ENCODE peak calls at places on chromosomes 1 and 21, in five cellular contexts. S, W, B, A and I are unnamed samples.

GRCh38 chr1:66752000-66752592 is at the start of gene DYNLT5:
- DNase-seq in S (no peak), W (peak), B (no peak), A (no peak), I (no peak)

GRCh38 chr21:36141513-36141925 is 6.6 kb downstream of the CBR3 start:
- DNase-seq in S (peak), W (peak), B (peak), A (peak), I (peak)

GRCh38 chr1:38336961-38337360 is 290.4 kb upstream of the POU3F1 start:
- DNase-seq in S (no peak), W (no peak), B (no peak), A (no peak), I (no peak)

GRCh38 chr1:192809286-192810252 is 730 bp downstream of the RGS2 start:
- DNase-seq in S (peak), W (peak), B (no peak), A (no peak), I (peak)

GRCh38 chr1:106613861-106614260 is 442.6 kb upstream of the PRMT6 start:
- DNase-seq in S (no peak), W (peak), B (no peak), A (no peak), I (no peak)

GRCh38 chr21:46113497-46114176 is 15.7 kb downstream of the COL6A2 start:
- DNase-seq in S (no peak), W (no peak), B (no peak), A (no peak), I (no peak)

GRCh38 chr1:42936309-42937078 is 22.2 kb downstream of the SLC2A1 start:
- DNase-seq in S (peak), W (no peak), B (no peak), A (no peak), I (peak)

GRCh38 chr1:117001254-117001927 is at the start of gene CD101:
- DNase-seq in S (no peak), W (no peak), B (peak), A (no peak), I (no peak)

GRCh38 chr1:225655509-225656258 is 2.8 kb upstream of the ENAH start:
- DNase-seq in S (peak), W (peak), B (no peak), A (peak), I (peak)

GRCh38 chr1:202599669-202600431 is 110.4 kb downstream of the SYT2 start:
- DNase-seq in S (peak), W (peak), B (no peak), A (peak), I (peak)

GRCh38 chr1:54792686-54793282 is 8.3 kb downstream of the TTC22 start:
- DNase-seq in S (no peak), W (no peak), B (no peak), A (no peak), I (no peak)

GRCh38 chr1:154176341-154176740 is 15.6 kb downstream of the TPM3 start:
- DNase-seq in S (no peak), W (no peak), B (no peak), A (no peak), I (no peak)

GRCh38 chr1:55235722-55236121 is 20.6 kb upstream of the USP24 start:
- DNase-seq in S (no peak), W (no peak), B (no peak), A (no peak), I (no peak)

GRCh38 chr21:32083175-32083574 is 195.7 kb downstream of the MIS18A start:
- DNase-seq in S (no peak), W (no peak), B (no peak), A (no peak), I (no peak)

GRCh38 chr1:231192620-231193163 is 30.8 kb downstream of the TRIM67 start:
- DNase-seq in S (peak), W (no peak), B (no peak), A (no peak), I (no peak)

GRCh38 chr1:170414989-170415733 is 116.8 kb upstream of the GORAB start:
- DNase-seq in S (no peak), W (no peak), B (no peak), A (no peak), I (no peak)

GRCh38 chr1:183901748-183902341 is 96.9 kb downstream of the RGL1 start:
- DNase-seq in S (no peak), W (no peak), B (peak), A (no peak), I (no peak)

GRCh38 chr1:24896596-24897262 is 33.3 kb downstream of the RUNX3 start:
- DNase-seq in S (no peak), W (no peak), B (no peak), A (no peak), I (no peak)

GRCh38 chr1:172980971-172981370 is 69.8 kb downstream of the TNFSF18 start:
- DNase-seq in S (no peak), W (no peak), B (no peak), A (no peak), I (no peak)

GRCh38 chr1:178262101-178262500 is 168.2 kb downstream of the RASAL2 start:
- DNase-seq in S (no peak), W (peak), B (no peak), A (peak), I (peak)

GRCh38 chr1:58895559-58896135 is 111.8 kb upstream of the JUN start:
- DNase-seq in S (no peak), W (no peak), B (no peak), A (no peak), I (no peak)

GRCh38 chr1:94416901-94417701 is 1.1 kb upstream of the ABCD3 start:
- DNase-seq in S (peak), W (peak), B (no peak), A (peak), I (peak)

GRCh38 chr1:59020151-59020997 is 236.5 kb upstream of the JUN start:
- DNase-seq in S (peak), W (no peak), B (peak), A (no peak), I (no peak)

GRCh38 chr1:63038586-63038985 is 254.7 kb downstream of the ATG4C start:
- DNase-seq in S (no peak), W (no peak), B (no peak), A (no peak), I (no peak)

GRCh38 chr1:28026329-28026728 is 62.1 kb downstream of the EYA3 start:
- DNase-seq in S (no peak), W (no peak), B (no peak), A (no peak), I (no peak)

GRCh38 chr1:37914719-37915483 is 32.0 kb downstream of the INPP5B start:
- DNase-seq in S (no peak), W (no peak), B (no peak), A (peak), I (no peak)

GRCh38 chr1:193443886-193444285 is 257.5 kb upstream of the B3GALT2 start:
- DNase-seq in S (no peak), W (no peak), B (no peak), A (no peak), I (no peak)

GRCh38 chr1:202189919-202190715 is 3.5 kb upstream of the LGR6 start:
- DNase-seq in S (peak), W (no peak), B (no peak), A (peak), I (no peak)

GRCh38 chr1:110060034-110060661 is 10.3 kb downstream of the ALX3 start:
- DNase-seq in S (peak), W (peak), B (no peak), A (peak), I (peak)

GRCh38 chr1:116820362-116820761 is 66.1 kb downstream of the CD2 start:
- DNase-seq in S (no peak), W (no peak), B (no peak), A (no peak), I (no peak)

GRCh38 chr1:38084700-38085099 is 38.1 kb upstream of the POU3F1 start:
- DNase-seq in S (no peak), W (no peak), B (no peak), A (no peak), I (no peak)

GRCh38 chr1:3470650-3471355 is 16.3 kb downstream of the ARHGEF16 start:
- DNase-seq in S (no peak), W (no peak), B (no peak), A (no peak), I (no peak)

GRCh38 chr1:161722406-161722805 is 1.1 kb downstream of the FCRLB start:
- DNase-seq in S (no peak), W (no peak), B (no peak), A (no peak), I (no peak)

GRCh38 chr1:32334864-32335618 is 992 bp downstream of the MARCKSL1 start:
- DNase-seq in S (peak), W (peak), B (no peak), A (no peak), I (peak)

GRCh38 chr1:9877962-9878361 is 32.1 kb downstream of the CTNNBIP1 start:
- DNase-seq in S (no peak), W (no peak), B (no peak), A (no peak), I (no peak)

GRCh38 chr1:59393211-59394180 is 96.6 kb downstream of the FGGY start:
- DNase-seq in S (peak), W (peak), B (no peak), A (peak), I (no peak)

GRCh38 chr1:152580433-152580832 is at the start of gene LCE3D:
- DNase-seq in S (no peak), W (no peak), B (no peak), A (no peak), I (no peak)

GRCh38 chr1:33916786-33917185 is 52.9 kb downstream of the HMGB4 start:
- DNase-seq in S (no peak), W (no peak), B (no peak), A (no peak), I (no peak)

GRCh38 chr1:196144588-196144987 is 463.7 kb downstream of the KCNT2 start:
- DNase-seq in S (no peak), W (no peak), B (no peak), A (no peak), I (no peak)
- TF ChIP-seq JUNB in S (no peak), W (no peak), B (no peak), A (no peak), I (no peak)

DNA sequence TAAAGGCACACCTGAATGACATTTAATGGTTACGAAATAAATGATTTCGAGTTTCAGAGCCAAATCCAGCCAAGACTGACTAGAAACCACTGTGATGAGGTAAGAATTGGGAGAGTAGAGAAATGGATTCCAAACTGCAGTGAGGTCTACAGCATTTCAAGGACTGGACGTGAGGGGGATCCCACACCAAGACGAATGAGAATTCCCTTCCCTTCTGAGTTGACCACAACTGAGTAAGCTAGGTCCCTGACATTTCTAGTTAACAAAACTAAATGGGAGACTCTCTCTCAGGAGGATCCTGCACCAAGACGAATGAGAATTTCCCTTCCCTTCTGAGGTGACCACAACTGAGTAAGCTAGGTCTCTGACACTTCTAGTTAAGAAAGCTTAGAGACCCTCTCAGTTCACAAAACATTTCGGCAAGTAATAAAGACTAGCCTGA is 1.6 kb upstream of the SPATA1 start:
- DNase-seq in S (peak), W (no peak), B (no peak), A (no peak), I (no peak)
- TF ChIP-seq JUNB in S (no peak), W (no peak), B (no peak), A (no peak), I (no peak)

DNA sequence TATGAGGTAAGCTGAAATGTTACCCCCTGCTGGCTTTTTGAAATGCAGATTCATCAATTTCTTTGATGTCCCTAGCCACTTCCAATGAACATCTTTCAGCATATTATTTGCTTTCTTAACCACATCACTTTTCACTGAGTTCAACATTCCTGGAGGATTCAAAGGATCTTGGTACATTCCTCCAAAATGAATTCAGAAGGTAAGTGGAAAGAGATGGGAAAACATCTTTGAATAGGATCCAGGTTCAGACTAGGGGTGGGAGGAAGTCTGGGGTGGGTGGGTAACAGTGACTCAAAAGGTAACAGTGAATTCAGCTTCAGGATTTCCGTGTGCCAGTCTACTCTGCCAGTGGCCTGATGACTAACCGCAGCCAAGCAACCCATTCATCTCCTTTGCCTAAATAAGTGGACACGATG is 180.7 kb downstream of the ZC3H11B start:
- DNase-seq in S (no peak), W (peak), B (no peak), A (no peak), I (no peak)
- TF ChIP-seq JUNB in S (no peak), W (no peak), B (no peak), A (no peak), I (no peak)

GRCh38 chr1:235093685-235094592 is 34.7 kb downstream of the TOMM20 start:
- DNase-seq in S (peak), W (peak), B (no peak), A (peak), I (peak)
- TF ChIP-seq JUNB in S (no peak), W (no peak), B (no peak), A (no peak), I (no peak)

DNA sequence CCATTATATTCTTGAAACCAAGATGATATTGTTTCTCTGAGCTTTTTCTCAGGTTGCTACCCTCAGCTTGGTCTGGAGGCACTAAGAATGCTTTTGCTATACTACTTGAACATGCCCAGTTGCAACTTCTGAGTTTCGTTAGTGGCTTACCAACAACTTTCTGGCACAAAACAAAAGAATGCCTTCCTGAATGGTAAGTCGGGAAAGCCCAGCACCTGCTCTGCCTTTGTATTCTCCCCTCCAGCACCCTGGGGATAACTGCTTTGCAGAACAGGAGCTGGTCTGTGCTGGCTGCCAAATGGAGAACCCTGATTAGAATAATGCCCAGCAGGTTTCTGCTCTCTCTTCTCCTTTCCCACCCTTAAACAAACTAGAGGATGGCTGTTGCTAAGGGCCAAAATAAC is 149.3 kb downstream of the TGFB2 start:
- DNase-seq in S (no peak), W (peak), B (no peak), A (no peak), I (no peak)
- TF ChIP-seq JUNB in S (no peak), W (no peak), B (no peak), A (no peak), I (no peak)

DNA sequence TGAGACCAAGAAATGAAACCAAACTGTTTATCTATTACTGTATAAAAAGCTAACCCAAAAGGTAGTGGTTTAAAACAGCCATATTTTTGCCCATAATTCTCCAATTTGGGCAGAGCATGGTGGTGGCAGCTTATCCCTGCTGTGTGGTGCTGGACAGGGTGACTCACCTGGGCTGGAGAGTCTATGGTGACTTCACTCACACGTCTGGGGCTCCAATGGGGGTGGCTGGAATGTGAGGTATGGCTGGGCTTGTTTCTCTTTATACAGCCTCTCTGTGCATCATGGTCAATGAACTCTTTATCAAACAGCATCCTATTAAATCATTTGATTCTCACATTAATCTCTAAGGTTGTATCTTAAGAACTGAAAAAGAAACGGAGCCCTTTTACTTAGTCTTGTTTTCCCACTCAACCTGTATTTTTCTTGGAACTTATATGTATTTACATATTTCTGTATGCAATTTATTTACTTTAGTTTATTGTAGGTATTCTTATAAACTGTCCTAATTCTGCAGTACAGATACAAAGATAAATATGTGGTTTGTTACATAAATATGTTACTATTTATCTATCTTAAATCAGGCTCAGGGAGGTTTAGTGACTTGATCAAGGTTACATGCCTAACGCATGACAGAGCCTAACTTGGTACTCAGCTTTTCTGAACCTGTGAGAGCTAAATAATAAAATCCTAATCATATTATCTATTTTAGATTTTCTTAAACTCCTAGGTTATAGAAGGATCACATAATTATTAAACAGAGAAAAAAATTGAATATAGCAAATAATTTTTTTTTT is 37.5 kb upstream of the WLS start:
- DNase-seq in S (no peak), W (peak), B (no peak), A (no peak), I (peak)
- TF ChIP-seq JUNB in S (no peak), W (no peak), B (no peak), A (no peak), I (no peak)

GRCh38 chr1:46522184-46522968 is 29.1 kb downstream of the KNCN start:
- DNase-seq in S (peak), W (no peak), B (no peak), A (no peak), I (no peak)
- TF ChIP-seq JUNB in S (no peak), W (no peak), B (no peak), A (no peak), I (peak)